ENCODE peak calls at places on chromosomes 4 and X, in seven cellular contexts. Q is NCI-H1436; X is A549; T is AG08395; W is GM06990; K is stimulated activated CD8-positive, alpha-beta memory T cell treated with anti-CD3 and anti-CD28 coated beads, Interleukin-4, amount 100 ng/mL, for 4 hours; R is activated CD8-positive, alpha-beta memory T cell treated with anti-CD3 and anti-CD28 coated beads for 1 hour. S is an unnamed sample.

GRCh38 chrX:70664726-70665125 is 220.1 kb downstream of the DLG3 start:
- DNase-seq in T (peak; percentile 14), R (no peak), Q (peak; percentile 24), K (no peak), W (no peak), X (peak; percentile 6), S (no peak)

GRCh38 chrX:70554081-70554480 is 109.4 kb downstream of the DLG3 start:
- DNase-seq in T (peak; percentile 24), X (peak; percentile 13), R (no peak), K (no peak), W (no peak), Q (no peak), S (no peak)

GRCh38 chr4:114287079-114287696 is 307.7 kb upstream of the ARSJ start:
- DNase-seq in Q (no peak), X (no peak), T (no peak), R (no peak), K (no peak), W (no peak), S (no peak)

GRCh38 chrX:106613277-106613676 is 1.5 kb downstream of the RADX start:
- DNase-seq in X (no peak), W (no peak), Q (no peak), T (no peak), R (no peak), K (no peak), S (no peak)

GRCh38 chr4:47913858-47914218 is 545 bp downstream of the NFXL1 start:
- DNase-seq in W (no peak), T (no peak), R (peak; percentile 0), X (peak; percentile 6), K (peak; percentile 15), Q (peak; percentile 13), S (no peak)

GRCh38 chr4:66927937-66928336 is 617.4 kb downstream of the CENPC start:
- DNase-seq in T (no peak), X (no peak), R (no peak), Q (no peak), W (no peak), K (no peak), S (no peak)

GRCh38 chr4:40553995-40554394 is 75.7 kb downstream of the RBM47 start:
- DNase-seq in R (no peak), K (no peak), T (no peak), X (no peak), Q (no peak), W (no peak), S (no peak)

GRCh38 chrX:55127692-55128091 is 38.9 kb downstream of the PAGE2 start:
- DNase-seq in X (no peak), Q (no peak), T (no peak), K (no peak), W (no peak), R (no peak), S (no peak)

GRCh38 chr4:153222790-153223417 is 18.7 kb downstream of the TRIM2 start:
- DNase-seq in K (no peak), T (peak; percentile 61), R (no peak), X (no peak), W (peak; percentile 59), Q (no peak), S (no peak)

GRCh38 chrX:71532078-71532752 is 689 bp upstream of the OGT start:
- DNase-seq in X (peak; percentile 8), R (no peak), T (no peak), Q (no peak), W (peak; percentile 42), K (peak; percentile 38), S (peak; percentile 50)

GRCh38 chr4:65670331-65671031 is at the start of gene EPHA5:
- DNase-seq in R (no peak), X (no peak), Q (peak; percentile 45), T (peak; percentile 18), W (no peak), K (no peak), S (no peak)

GRCh38 chrX:106811131-106811910 is 8.8 kb downstream of the TBC1D8B start:
- DNase-seq in R (no peak), X (no peak), T (no peak), K (no peak), Q (no peak), W (no peak), S (no peak)

GRCh38 chr4:25890653-25891485 is 23.2 kb upstream of the SMIM20 start:
- DNase-seq in Q (peak; percentile 22), X (no peak), K (no peak), T (no peak), W (no peak), R (no peak), S (no peak)